ENCODE peak calls at places on chromosome 1, in ten cellular contexts. V is breast epithelium; D is effector memory CD4-positive, alpha-beta T cell; L is WTC11; O is iPS-NIHi11; B is nucleus accumbens; I is iris pigment epithelial cell; G is adipocyte; Z is activated T-cell treated with anti-CD3 and anti-CD28 coated beads, Interleukin-2, amount 50 U/mL, for 4 hours; E is OCI-LY7. H is an unnamed sample.

GRCh38 chr1:21703318-21703963 is 34.3 kb upstream of the RAP1GAP start:
- DNase-seq in V (no peak), D (no peak), L (no peak), O (peak), B (no peak), I (peak), G (peak), Z (no peak), E (peak), H (no peak)

GRCh38 chr1:37477946-37478345 is 3.6 kb downstream of the ZC3H12A start:
- DNase-seq in V (peak), D (no peak), L (no peak), O (no peak), B (no peak), I (no peak), G (no peak), Z (no peak), E (no peak), H (no peak)

GRCh38 chr1:88768816-88769215 is 84.7 kb downstream of the PKN2 start:
- DNase-seq in V (no peak), D (no peak), L (no peak), O (no peak), B (no peak), I (no peak), G (no peak), Z (no peak), E (no peak), H (no peak)

GRCh38 chr1:172040466-172040865 is 199.2 kb downstream of the DNM3 start:
- DNase-seq in V (no peak), D (no peak), L (no peak), O (no peak), B (no peak), I (peak), G (peak), Z (no peak), E (no peak), H (no peak)

GRCh38 chr1:41802532-41803501 is 115.9 kb downstream of the HIVEP3 start:
- DNase-seq in V (peak), D (no peak), L (no peak), O (no peak), B (peak), I (no peak), G (no peak), Z (no peak), E (peak), H (peak)

GRCh38 chr1:160748182-160748876 is 9.3 kb downstream of the SLAMF7 start:
- DNase-seq in V (no peak), D (no peak), L (no peak), O (peak), B (no peak), I (peak), G (no peak), Z (no peak), E (no peak), H (no peak)

GRCh38 chr1:39996396-39997004 is 41.6 kb downstream of the MFSD2A start:
- DNase-seq in V (no peak), D (no peak), L (no peak), O (no peak), B (no peak), I (no peak), G (no peak), Z (no peak), E (no peak), H (no peak)

GRCh38 chr1:115313173-115313572 is 24.9 kb downstream of the NGF start:
- DNase-seq in V (no peak), D (no peak), L (no peak), O (no peak), B (no peak), I (no peak), G (no peak), Z (no peak), E (no peak), H (no peak)

GRCh38 chr1:105830614-105831146 is 1225.8 kb upstream of the PRMT6 start:
- DNase-seq in V (no peak), D (no peak), L (no peak), O (no peak), B (no peak), I (no peak), G (no peak), Z (no peak), E (no peak), H (no peak)

GRCh38 chr1:163737261-163737660 is 415.5 kb downstream of the NUF2 start:
- DNase-seq in V (no peak), D (no peak), L (no peak), O (no peak), B (no peak), I (peak), G (peak), Z (no peak), E (no peak), H (no peak)

GRCh38 chr1:96340688-96341087 is 380.9 kb upstream of the PTBP2 start:
- DNase-seq in V (no peak), D (no peak), L (no peak), O (no peak), B (no peak), I (no peak), G (no peak), Z (no peak), E (no peak), H (no peak)

GRCh38 chr1:163055531-163055930 is 13.6 kb upstream of the RGS4 start:
- DNase-seq in V (no peak), D (no peak), L (no peak), O (no peak), B (peak), I (no peak), G (no peak), Z (no peak), E (no peak), H (no peak)

GRCh38 chr1:240743696-240744095 is 131.7 kb upstream of the GREM2 start:
- DNase-seq in V (no peak), D (no peak), L (no peak), O (no peak), B (no peak), I (no peak), G (no peak), Z (no peak), E (no peak), H (no peak)

GRCh38 chr1:81237531-81238528 is 562.9 kb upstream of the ADGRL2 start:
- DNase-seq in V (no peak), D (no peak), L (no peak), O (no peak), B (no peak), I (no peak), G (peak), Z (no peak), E (no peak), H (no peak)

GRCh38 chr1:6686294-6686693 is 15.3 kb downstream of the DNAJC11 start:
- DNase-seq in V (no peak), D (no peak), L (no peak), O (no peak), B (no peak), I (peak), G (peak), Z (no peak), E (no peak), H (no peak)